ENCODE peak calls at places on chromosomes 5 and 9, in ten cellular contexts. L, H, O, B, N, D, V, K, T and M are unnamed samples.

GRCh38 chr9:128192601-128193371 is 1.4 kb upstream of the CIZ1 start:
- DNase-seq in L (no peak), H (no peak), O (peak), B (no peak), N (peak), D (peak), V (no peak), K (peak), T (peak), M (no peak)

GRCh38 chr9:126893079-126893478 is 21.5 kb upstream of the RALGPS1 start:
- DNase-seq in L (no peak), H (no peak), O (no peak), B (no peak), N (no peak), D (no peak), V (no peak), K (no peak), T (no peak), M (no peak)

GRCh38 chr5:53041071-53041692 is 52.0 kb downstream of the ITGA2 start:
- DNase-seq in L (no peak), H (no peak), O (no peak), B (no peak), N (no peak), D (no peak), V (peak), K (no peak), T (peak), M (no peak)

GRCh38 chr5:179323026-179323571 is 22.2 kb downstream of the ADAMTS2 start:
- DNase-seq in L (no peak), H (no peak), O (no peak), B (no peak), N (no peak), D (no peak), V (no peak), K (no peak), T (no peak), M (no peak)

GRCh38 chr9:131676431-131676972 is 63.4 kb downstream of the RAPGEF1 start:
- DNase-seq in L (no peak), H (peak), O (no peak), B (peak), N (no peak), D (no peak), V (peak), K (no peak), T (no peak), M (no peak)

GRCh38 chr9:116959775-116960174 is 272.7 kb downstream of the TRIM32 start:
- DNase-seq in L (no peak), H (no peak), O (no peak), B (no peak), N (no peak), D (no peak), V (no peak), K (no peak), T (peak), M (peak)

GRCh38 chr9:137438591-137439157 is 2.5 kb downstream of the ENTPD8 start:
- DNase-seq in L (no peak), H (no peak), O (no peak), B (no peak), N (no peak), D (no peak), V (no peak), K (no peak), T (no peak), M (no peak)

GRCh38 chr9:116262421-116262820 is 108.8 kb downstream of the PAPPA start:
- DNase-seq in L (no peak), H (no peak), O (no peak), B (no peak), N (no peak), D (no peak), V (no peak), K (no peak), T (no peak), M (no peak)

GRCh38 chr9:8880031-8880430 is 1080.5 kb upstream of the DMAC1 start:
- DNase-seq in L (no peak), H (no peak), O (no peak), B (no peak), N (no peak), D (no peak), V (no peak), K (peak), T (no peak), M (no peak)

GRCh38 chr5:140295414-140295813 is 7.5 kb downstream of the PFDN1 start:
- DNase-seq in L (peak), H (no peak), O (no peak), B (no peak), N (no peak), D (no peak), V (peak), K (no peak), T (no peak), M (no peak)

GRCh38 chr5:116557669-116558271 is 16.9 kb downstream of the SEMA6A start:
- DNase-seq in L (no peak), H (peak), O (no peak), B (no peak), N (no peak), D (peak), V (peak), K (no peak), T (peak), M (no peak)

GRCh38 chr9:84166828-84167400 is 173.6 kb downstream of the SLC28A3 start:
- DNase-seq in L (no peak), H (no peak), O (no peak), B (no peak), N (no peak), D (no peak), V (no peak), K (peak), T (no peak), M (no peak)

GRCh38 chr9:108972626-108973209 is 38.5 kb downstream of the ABITRAM start:
- DNase-seq in L (no peak), H (no peak), O (no peak), B (no peak), N (no peak), D (no peak), V (peak), K (no peak), T (no peak), M (no peak)